ENCODE peak calls at places on chromosomes 3 and 15, in five cellular contexts. One of them, this sample, is unnamed.

GRCh38 chr15:40511093-40511471 is 40.3 kb downstream of the CHST14 start:
- DNase-seq in mammary epithelial cell: no peak
- DNase-seq in GM12878: no peak
- DNase-seq in IMR-90: no peak
- DNase-seq in NT2/D1: no peak
- DNase-seq in this sample: no peak

GRCh38 chr3:67790043-67790442 is 135.6 kb upstream of the SUCLG2 start:
- DNase-seq in GM12878: peak; percentile 27
- DNase-seq in mammary epithelial cell: peak; percentile 30
- DNase-seq in NT2/D1: peak; percentile 57
- DNase-seq in IMR-90: peak; percentile 52
- DNase-seq in this sample: peak; percentile 56

GRCh38 chr3:64975138-64975537 is 287.3 kb upstream of the ADAMTS9 start:
- DNase-seq in NT2/D1: no peak
- DNase-seq in GM12878: no peak
- DNase-seq in IMR-90: no peak
- DNase-seq in mammary epithelial cell: peak; percentile 82
- DNase-seq in this sample: no peak

GRCh38 chr3:51559961-51560360 is 21.4 kb downstream of the RAD54L2 start:
- DNase-seq in mammary epithelial cell: no peak
- DNase-seq in GM12878: no peak
- DNase-seq in NT2/D1: no peak
- DNase-seq in IMR-90: no peak
- DNase-seq in this sample: no peak

GRCh38 chr3:72887723-72888545 is at the start of gene GXYLT2:
- DNase-seq in GM12878: no peak
- DNase-seq in mammary epithelial cell: peak; percentile 64
- DNase-seq in IMR-90: peak; percentile 71
- DNase-seq in NT2/D1: peak; percentile 57
- DNase-seq in this sample: peak; percentile 85

GRCh38 chr15:62928996-62929350 is 113.6 kb upstream of the TPM1 start:
- DNase-seq in NT2/D1: no peak
- DNase-seq in GM12878: no peak
- DNase-seq in IMR-90: peak; percentile 92
- DNase-seq in mammary epithelial cell: peak; percentile 88
- DNase-seq in this sample: peak; percentile 72

GRCh38 chr15:82870727-82871576 is 61.5 kb downstream of the WHAMM start:
- DNase-seq in IMR-90: no peak
- DNase-seq in GM12878: no peak
- DNase-seq in mammary epithelial cell: no peak
- DNase-seq in NT2/D1: no peak
- DNase-seq in this sample: no peak

GRCh38 chr3:192913540-192913939 is 4.1 kb downstream of the MB21D2 start:
- DNase-seq in NT2/D1: no peak
- DNase-seq in GM12878: no peak
- DNase-seq in IMR-90: no peak
- DNase-seq in mammary epithelial cell: no peak
- DNase-seq in this sample: no peak

GRCh38 chr3:143331336-143331735 is 211.8 kb downstream of the CHST2 start:
- DNase-seq in NT2/D1: no peak
- DNase-seq in IMR-90: no peak
- DNase-seq in GM12878: no peak
- DNase-seq in mammary epithelial cell: no peak
- DNase-seq in this sample: no peak

GRCh38 chr3:195838714-195839113 is 27.0 kb upstream of the MUC4 start:
- DNase-seq in GM12878: no peak
- DNase-seq in NT2/D1: no peak
- DNase-seq in mammary epithelial cell: no peak
- DNase-seq in IMR-90: no peak
- DNase-seq in this sample: no peak

GRCh38 chr15:89828324-89829145 is 13.9 kb upstream of the ANPEP start:
- DNase-seq in mammary epithelial cell: peak; percentile 25
- DNase-seq in IMR-90: peak; percentile 71
- DNase-seq in NT2/D1: no peak
- DNase-seq in GM12878: no peak
- DNase-seq in this sample: peak; percentile 57

GRCh38 chr3:85796140-85796539 is 837.4 kb downstream of the CADM2 start:
- DNase-seq in GM12878: no peak
- DNase-seq in mammary epithelial cell: no peak
- DNase-seq in NT2/D1: no peak
- DNase-seq in IMR-90: no peak
- DNase-seq in this sample: no peak

GRCh38 chr3:171379281-171379680 is 80.9 kb downstream of the TNIK start:
- DNase-seq in GM12878: no peak
- DNase-seq in mammary epithelial cell: peak; percentile 34
- DNase-seq in NT2/D1: no peak
- DNase-seq in IMR-90: peak; percentile 58
- DNase-seq in this sample: peak; percentile 17

GRCh38 chr3:186990878-186991308 is 60.6 kb downstream of the ST6GAL1 start:
- DNase-seq in mammary epithelial cell: peak; percentile 98
- DNase-seq in GM12878: no peak
- DNase-seq in NT2/D1: no peak
- DNase-seq in IMR-90: peak; percentile 22
- DNase-seq in this sample: no peak

GRCh38 chr3:186989429-186989828 is 59.1 kb downstream of the ST6GAL1 start:
- DNase-seq in NT2/D1: no peak
- DNase-seq in IMR-90: no peak
- DNase-seq in mammary epithelial cell: no peak
- DNase-seq in GM12878: no peak
- DNase-seq in this sample: no peak

GRCh38 chr3:186993210-186993782 is 63.0 kb downstream of the ST6GAL1 start:
- DNase-seq in GM12878: no peak
- DNase-seq in mammary epithelial cell: no peak
- DNase-seq in IMR-90: no peak
- DNase-seq in NT2/D1: no peak
- DNase-seq in this sample: no peak

GRCh38 chr3:186990282-186990681 is 60.0 kb downstream of the ST6GAL1 start:
- DNase-seq in GM12878: no peak
- DNase-seq in mammary epithelial cell: peak; percentile 14
- DNase-seq in NT2/D1: no peak
- DNase-seq in IMR-90: no peak
- DNase-seq in this sample: no peak

DNA sequence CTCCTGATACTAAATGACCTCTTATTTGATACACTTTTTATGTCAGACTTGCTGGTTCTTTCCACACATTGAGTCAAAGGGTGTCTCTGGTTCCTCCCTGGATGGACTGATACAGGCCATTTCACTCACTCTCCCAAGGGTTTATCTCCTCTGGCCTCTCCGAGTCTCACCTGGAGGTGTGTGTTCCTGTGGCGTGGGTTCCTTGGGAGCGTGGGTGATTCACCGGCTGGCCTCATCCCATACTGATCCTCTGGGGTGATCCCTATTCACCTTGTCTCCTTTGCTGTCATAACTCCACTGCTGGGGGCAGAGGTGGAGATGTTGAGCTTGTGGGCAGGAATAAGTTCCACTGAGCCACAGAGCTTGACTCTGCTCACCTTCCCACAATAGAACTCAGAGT is 61.1 kb downstream of the ST6GAL1 start:
- DNase-seq in GM12878: no peak
- DNase-seq in NT2/D1: no peak
- DNase-seq in IMR-90: no peak
- DNase-seq in mammary epithelial cell: no peak
- DNase-seq in this sample: no peak
- H3K9ac ChIP-seq in GM12878: no peak overlapping the region
- H3K9ac ChIP-seq in NT2/D1: no peak overlapping the region
- H3K9ac ChIP-seq in IMR-90: no peak overlapping the region
- H3K9ac ChIP-seq in mammary epithelial cell: peak overlapping the region; percentile 47
- H3K9ac ChIP-seq in this sample: no peak overlapping the region

GRCh38 chr3:130991126-130991525 is 35.5 kb downstream of the ASTE1 start:
- DNase-seq in mammary epithelial cell: no peak
- DNase-seq in IMR-90: no peak
- DNase-seq in GM12878: no peak
- DNase-seq in NT2/D1: no peak
- DNase-seq in this sample: no peak
- H3K36me3 ChIP-seq in mammary epithelial cell: peaks cover 5% of the 10 kb centered on the region
- H3K36me3 ChIP-seq in IMR-90: peaks cover 9% of the 10 kb centered on the region
- H3K36me3 ChIP-seq in GM12878: peaks cover 4% of the 10 kb centered on the region
- H3K36me3 ChIP-seq in NT2/D1: peaks cover 27% of the 10 kb centered on the region
- H3K36me3 ChIP-seq in this sample: peaks cover 41% of the 10 kb centered on the region

GRCh38 chr3:189806171-189806951 is 175.2 kb downstream of the TP63 start:
- DNase-seq in IMR-90: peak; percentile 6
- DNase-seq in GM12878: no peak
- DNase-seq in mammary epithelial cell: no peak
- DNase-seq in NT2/D1: peak; percentile 74
- DNase-seq in this sample: no peak
- H3K9ac ChIP-seq in IMR-90: no peak overlapping the region
- H3K9ac ChIP-seq in GM12878: no peak overlapping the region
- H3K9ac ChIP-seq in mammary epithelial cell: no peak overlapping the region
- H3K9ac ChIP-seq in NT2/D1: no peak overlapping the region
- H3K9ac ChIP-seq in this sample: no peak overlapping the region

DNA sequence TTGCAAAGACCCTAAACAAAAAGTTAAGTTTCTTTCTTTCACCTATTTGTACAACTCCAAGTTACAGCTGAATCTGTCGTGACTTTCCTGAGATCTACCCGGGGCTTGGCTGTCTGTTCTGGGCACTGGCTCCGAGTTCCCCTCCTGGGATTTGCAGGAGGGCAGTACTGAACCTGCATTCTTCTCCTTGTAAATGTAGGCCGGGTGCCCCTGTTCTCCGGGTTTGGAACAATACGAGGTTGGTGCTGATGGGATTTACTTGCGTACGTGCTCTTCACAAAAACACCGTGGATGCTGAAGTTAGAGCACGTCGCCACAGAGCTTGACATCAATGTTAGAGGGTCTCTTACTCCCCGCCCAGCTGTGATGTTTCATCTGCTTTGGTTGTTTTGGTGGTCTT is 48.1 kb downstream of the KLHL25 start:
- DNase-seq in IMR-90: no peak
- DNase-seq in NT2/D1: no peak
- DNase-seq in GM12878: no peak
- DNase-seq in mammary epithelial cell: no peak
- DNase-seq in this sample: no peak
- H3K36me3 ChIP-seq in IMR-90: peaks cover 32% of the 10 kb centered on the region
- H3K36me3 ChIP-seq in NT2/D1: peaks cover 75% of the 10 kb centered on the region
- H3K36me3 ChIP-seq in GM12878: peaks cover 30% of the 10 kb centered on the region
- H3K36me3 ChIP-seq in mammary epithelial cell: peaks cover 2% of the 10 kb centered on the region
- H3K36me3 ChIP-seq in this sample: peaks cover 65% of the 10 kb centered on the region

GRCh38 chr3:185927501-185928200 is 10.2 kb downstream of the TRA2B start:
- DNase-seq in NT2/D1: no peak
- DNase-seq in GM12878: no peak
- DNase-seq in mammary epithelial cell: no peak
- DNase-seq in IMR-90: no peak
- DNase-seq in this sample: no peak
- H3K9ac ChIP-seq in NT2/D1: no peak overlapping the region
- H3K9ac ChIP-seq in GM12878: no peak overlapping the region
- H3K9ac ChIP-seq in mammary epithelial cell: peak overlapping the region; percentile 7
- H3K9ac ChIP-seq in IMR-90: no peak overlapping the region
- H3K9ac ChIP-seq in this sample: no peak overlapping the region

GRCh38 chr3:22288756-22289155 is 537.7 kb upstream of the ZNF385D start:
- DNase-seq in GM12878: no peak
- DNase-seq in mammary epithelial cell: no peak
- DNase-seq in IMR-90: no peak
- DNase-seq in NT2/D1: no peak
- DNase-seq in this sample: no peak

GRCh38 chr3:22284559-22284958 is 533.5 kb upstream of the ZNF385D start:
- DNase-seq in IMR-90: peak; percentile 2
- DNase-seq in mammary epithelial cell: peak; percentile 33
- DNase-seq in GM12878: no peak
- DNase-seq in NT2/D1: no peak
- DNase-seq in this sample: peak; percentile 56
- H3K36me3 ChIP-seq in IMR-90: no peaks in the 10 kb centered on the region
- H3K36me3 ChIP-seq in mammary epithelial cell: no peaks in the 10 kb centered on the region
- H3K36me3 ChIP-seq in GM12878: no peaks in the 10 kb centered on the region
- H3K36me3 ChIP-seq in NT2/D1: no peaks in the 10 kb centered on the region
- H3K36me3 ChIP-seq in this sample: no peaks in the 10 kb centered on the region

DNA sequence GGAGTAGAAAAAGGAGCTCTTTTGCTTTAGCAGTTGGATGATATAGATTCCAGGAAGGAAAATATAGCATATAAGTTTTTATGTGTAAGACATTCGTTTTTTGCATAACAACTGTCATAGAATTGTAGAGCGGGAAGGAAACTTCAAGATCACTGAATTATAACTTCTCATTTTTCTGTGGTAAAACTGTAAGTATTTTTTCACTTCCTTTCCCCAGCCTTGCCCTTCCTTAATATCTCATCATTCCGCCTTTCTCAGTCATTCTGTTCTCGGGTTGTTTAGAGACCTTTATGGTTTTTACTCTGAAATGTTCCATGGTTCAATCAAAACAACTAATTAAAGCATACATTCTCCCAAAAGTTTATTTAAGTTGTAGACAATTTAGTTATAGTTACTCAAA is 1.1 kb downstream of the EAF2 start:
- DNase-seq in NT2/D1: no peak
- DNase-seq in GM12878: no peak
- DNase-seq in IMR-90: no peak
- DNase-seq in mammary epithelial cell: no peak
- DNase-seq in this sample: no peak
- H3K9ac ChIP-seq in NT2/D1: no peak overlapping the region
- H3K9ac ChIP-seq in GM12878: peak overlapping the region; percentile 83
- H3K9ac ChIP-seq in IMR-90: no peak overlapping the region
- H3K9ac ChIP-seq in mammary epithelial cell: no peak overlapping the region
- H3K9ac ChIP-seq in this sample: no peak overlapping the region

This sample was measured in adipocyte.